ENCODE peak calls at places on chromosome X, in six cellular contexts. One of them, this sample, is unnamed.

GRCh38 chrX:108312011-108312410 is 126.2 kb downstream of the COL4A6 start:
- DNase-seq in NCI-H774: no peak
- DNase-seq in G401: no peak
- DNase-seq in fibroblast of lung: no peak
- DNase-seq in HFF-Myc: no peak
- DNase-seq in heart left ventricle: no peak
- DNase-seq in this sample: peak

GRCh38 chrX:3231766-3232165 is 114.7 kb downstream of the MXRA5 start:
- DNase-seq in NCI-H774: no peak
- DNase-seq in G401: no peak
- DNase-seq in fibroblast of lung: no peak
- DNase-seq in HFF-Myc: no peak
- DNase-seq in heart left ventricle: no peak
- DNase-seq in this sample: no peak

GRCh38 chrX:85084770-85085393 is 81.2 kb downstream of the APOOL start:
- DNase-seq in NCI-H774: no peak
- DNase-seq in G401: peak
- DNase-seq in fibroblast of lung: peak
- DNase-seq in HFF-Myc: no peak
- DNase-seq in heart left ventricle: no peak
- DNase-seq in this sample: peak

GRCh38 chrX:138765061-138765460 is 53.5 kb upstream of the FGF13 start:
- DNase-seq in NCI-H774: no peak
- DNase-seq in G401: no peak
- DNase-seq in fibroblast of lung: peak
- DNase-seq in HFF-Myc: no peak
- DNase-seq in heart left ventricle: no peak
- DNase-seq in this sample: peak

GRCh38 chrX:115960440-115961084 is 210.0 kb upstream of the AGTR2 start:
- DNase-seq in NCI-H774: no peak
- DNase-seq in G401: no peak
- DNase-seq in fibroblast of lung: no peak
- DNase-seq in HFF-Myc: no peak
- DNase-seq in heart left ventricle: no peak
- DNase-seq in this sample: peak

GRCh38 chrX:66728818-66729271 is 90.0 kb upstream of the EDA2R start:
- DNase-seq in NCI-H774: no peak
- DNase-seq in G401: peak
- DNase-seq in fibroblast of lung: peak
- DNase-seq in HFF-Myc: peak
- DNase-seq in heart left ventricle: peak
- DNase-seq in this sample: peak

GRCh38 chrX:43108828-43109227 is 330.9 kb upstream of the PPP1R2C start:
- DNase-seq in NCI-H774: no peak
- DNase-seq in G401: no peak
- DNase-seq in fibroblast of lung: no peak
- DNase-seq in HFF-Myc: no peak
- DNase-seq in heart left ventricle: no peak
- DNase-seq in this sample: no peak

GRCh38 chrX:1486177-1486576 is 33.5 kb upstream of the ASMTL start:
- DNase-seq in NCI-H774: no peak
- DNase-seq in G401: no peak
- DNase-seq in fibroblast of lung: no peak
- DNase-seq in HFF-Myc: no peak
- DNase-seq in heart left ventricle: no peak
- DNase-seq in this sample: no peak

GRCh38 chrX:1440506-1440905 is 12.2 kb downstream of the ASMTL start:
- DNase-seq in NCI-H774: no peak
- DNase-seq in G401: no peak
- DNase-seq in fibroblast of lung: no peak
- DNase-seq in HFF-Myc: no peak
- DNase-seq in heart left ventricle: no peak
- DNase-seq in this sample: no peak